ENCODE peak calls at places on chromosomes 2 and 18, in seven cellular contexts. R is RWPE1, I is neural crest cell, U is ascending aorta, M is A549, J is endothelial cell, Q is fibroblast of mammary gland. H is an unnamed sample.

GRCh38 chr2:26412091-26412673 is 10.5 kb downstream of the DRC1 start:
- DNase-seq in Q (peak), I (no peak), J (no peak), R (no peak), M (peak), U (no peak), H (no peak)

GRCh38 chr2:53886406-53887280 is 26.9 kb upstream of the GPR75 start:
- DNase-seq in M (no peak), U (no peak), I (no peak), R (no peak), Q (no peak), J (no peak), H (no peak)

GRCh38 chr2:221747289-221747972 is 175.3 kb upstream of the EPHA4 start:
- DNase-seq in R (no peak), U (no peak), J (no peak), I (no peak), M (no peak), Q (no peak), H (no peak)

GRCh38 chr2:38554973-38555595 is 47.6 kb downstream of the HNRNPLL start:
- DNase-seq in J (no peak), I (no peak), R (no peak), Q (peak), U (no peak), M (peak), H (no peak)

GRCh38 chr2:47003641-47004427 is 88.2 kb upstream of the MCFD2 start:
- DNase-seq in U (no peak), Q (no peak), R (no peak), M (no peak), I (no peak), J (no peak), H (no peak)

GRCh38 chr2:175207741-175208438 is 26.4 kb upstream of the ATP5MC3 start:
- DNase-seq in I (no peak), U (no peak), J (no peak), Q (no peak), M (no peak), R (no peak), H (no peak)

GRCh38 chr2:241947876-241948275 is 78.3 kb downstream of the RTP5 start:
- DNase-seq in R (no peak), Q (no peak), M (no peak), J (no peak), I (no peak), U (no peak), H (peak)

GRCh38 chr2:116490511-116491145 is 1323.9 kb upstream of the DDX18 start:
- DNase-seq in Q (no peak), M (no peak), R (no peak), U (no peak), I (no peak), J (no peak), H (no peak)

GRCh38 chr2:25274868-25275574 is 66.7 kb downstream of the DNMT3A start:
- DNase-seq in R (no peak), Q (peak), M (no peak), J (no peak), U (no peak), I (no peak), H (no peak)

GRCh38 chr2:199757466-199757865 is 93.5 kb downstream of the FTCDNL1 start:
- DNase-seq in M (no peak), U (no peak), R (no peak), Q (peak), I (no peak), J (no peak), H (no peak)

GRCh38 chr2:188725981-188726380 is 248.2 kb upstream of the COL3A1 start:
- DNase-seq in Q (peak), J (no peak), R (no peak), U (no peak), M (no peak), I (no peak), H (no peak)

GRCh38 chr2:111160758-111161157 is 40.0 kb downstream of the BCL2L11 start:
- DNase-seq in U (no peak), I (no peak), M (peak), R (peak), J (no peak), Q (peak), H (no peak)

GRCh38 chr18:8116346-8117007 is 492.8 kb upstream of the RAB12 start:
- DNase-seq in M (peak), U (no peak), I (no peak), J (no peak), Q (peak), R (peak), H (no peak)

GRCh38 chr18:69948919-69949537 is 1.4 kb upstream of the CD226 start:
- DNase-seq in U (no peak), R (no peak), Q (peak), M (no peak), I (no peak), J (no peak), H (no peak)

GRCh38 chr2:95354925-95355324 is 47.6 kb upstream of the FAHD2A start:
- DNase-seq in R (no peak), U (no peak), I (no peak), M (no peak), Q (no peak), J (no peak), H (peak)

GRCh38 chr2:236803621-236804020 is 234.0 kb downstream of the ACKR3 start:
- DNase-seq in Q (no peak), U (no peak), J (no peak), R (no peak), I (no peak), M (no peak), H (no peak)

GRCh38 chr18:44901283-44901682 is 220.6 kb downstream of the SETBP1 start:
- DNase-seq in R (no peak), I (no peak), M (no peak), Q (no peak), J (no peak), U (no peak), H (no peak)

GRCh38 chr18:62784966-62785413 is 69.6 kb downstream of the PHLPP1 start:
- DNase-seq in U (no peak), J (no peak), Q (peak), R (no peak), I (no peak), M (peak), H (no peak)

GRCh38 chr2:126908721-126909177 is 10.1 kb downstream of the TEX51 start:
- DNase-seq in J (peak), R (no peak), Q (no peak), M (no peak), I (no peak), U (no peak), H (no peak)

GRCh38 chr2:46184794-46185583 is 112.2 kb upstream of the EPAS1 start:
- DNase-seq in I (no peak), U (no peak), Q (no peak), R (no peak), J (no peak), M (peak), H (no peak)

GRCh38 chr2:25853038-25853638 is 25.1 kb downstream of the ASXL2 start:
- DNase-seq in R (no peak), J (no peak), I (no peak), Q (no peak), U (no peak), M (no peak), H (no peak)

GRCh38 chr18:37578886-37579513 is 13.4 kb upstream of the CELF4 start:
- DNase-seq in R (no peak), U (no peak), J (no peak), M (peak), I (no peak), Q (peak), H (no peak)

GRCh38 chr2:73295751-73296400 is 2.5 kb upstream of the EGR4 start:
- DNase-seq in J (no peak), I (no peak), Q (no peak), R (peak), M (peak), U (no peak), H (no peak)

GRCh38 chr18:53458944-53459580 is 765.4 kb downstream of the MBD2 start:
- DNase-seq in R (no peak), U (no peak), J (peak), M (no peak), I (peak), Q (peak), H (no peak)

GRCh38 chr2:47651296-47651695 is 131.6 kb upstream of the MSH6 start:
- DNase-seq in R (no peak), Q (no peak), J (no peak), I (no peak), U (no peak), M (no peak), H (no peak)

GRCh38 chr2:36493221-36493620 is 104.7 kb downstream of the FEZ2 start:
- DNase-seq in Q (no peak), U (no peak), R (no peak), M (no peak), I (no peak), J (no peak), H (no peak)

GRCh38 chr2:40639294-40639693 is 187.4 kb upstream of the SLC8A1 start:
- DNase-seq in I (no peak), M (no peak), R (no peak), J (no peak), U (no peak), Q (no peak), H (no peak)

GRCh38 chr18:44079602-44080001 is 601.1 kb upstream of the SETBP1 start:
- DNase-seq in Q (peak), J (no peak), U (no peak), M (no peak), I (no peak), R (no peak), H (no peak)

GRCh38 chr2:170339753-170340692 is 162.1 kb downstream of the MYO3B start:
- DNase-seq in M (no peak), I (no peak), R (no peak), Q (no peak), U (no peak), J (no peak), H (no peak)

GRCh38 chr18:23964282-23965238 is 50.0 kb upstream of the TTC39C start:
- DNase-seq in U (no peak), J (no peak), R (no peak), M (peak), I (no peak), Q (no peak), H (no peak)

GRCh38 chr2:110216803-110217202 is 4.5 kb upstream of the MTLN start:
- DNase-seq in R (no peak), Q (no peak), J (no peak), U (no peak), M (no peak), I (no peak), H (no peak)

GRCh38 chr18:35089918-35090550 is 48.8 kb downstream of the MAPRE2 start:
- DNase-seq in J (no peak), Q (no peak), R (no peak), U (no peak), I (no peak), M (no peak), H (no peak)

GRCh38 chr2:5387421-5387820 is 304.8 kb upstream of the SOX11 start:
- DNase-seq in U (no peak), J (no peak), Q (no peak), M (no peak), I (no peak), R (no peak), H (no peak)

GRCh38 chr2:176150338-176151198 is 782 bp upstream of the HOXD4 start:
- DNase-seq in M (no peak), U (no peak), Q (no peak), I (no peak), J (peak), R (no peak), H (no peak)

DNA sequence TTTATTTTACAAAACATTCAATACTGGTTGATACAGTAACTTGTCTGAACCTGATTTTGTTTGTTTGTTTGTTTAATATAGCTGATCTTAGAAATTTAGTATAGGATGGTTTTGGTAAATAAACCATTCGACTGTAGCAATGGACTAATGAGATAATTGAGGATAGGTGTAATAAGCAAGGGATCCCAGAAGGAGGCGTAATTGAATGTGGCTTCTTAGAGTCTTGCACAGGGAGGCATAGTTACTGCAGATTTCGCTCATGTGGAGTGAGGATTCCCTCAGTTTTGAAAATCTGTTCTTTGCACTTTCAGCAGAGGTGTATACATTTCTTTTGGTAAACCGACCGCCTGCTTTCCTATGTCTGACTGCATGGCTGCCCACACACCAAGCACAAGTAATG is 709.6 kb downstream of the SOCS6 start:
- DNase-seq in M (peak), U (no peak), R (no peak), I (no peak), J (no peak), Q (peak), H (no peak)
- TF ChIP-seq CTCF in M (no peak), U (no peak), R (no peak), I (peak), J (no peak), Q (peak), H (no peak)

GRCh38 chr2:217807025-217807424 is 195.8 kb downstream of the TNS1 start:
- DNase-seq in Q (no peak), I (no peak), R (no peak), U (no peak), M (no peak), J (no peak), H (no peak)
- TF ChIP-seq CTCF in Q (no peak), I (no peak), R (no peak), U (no peak), M (no peak), J (no peak), H (no peak)

DNA sequence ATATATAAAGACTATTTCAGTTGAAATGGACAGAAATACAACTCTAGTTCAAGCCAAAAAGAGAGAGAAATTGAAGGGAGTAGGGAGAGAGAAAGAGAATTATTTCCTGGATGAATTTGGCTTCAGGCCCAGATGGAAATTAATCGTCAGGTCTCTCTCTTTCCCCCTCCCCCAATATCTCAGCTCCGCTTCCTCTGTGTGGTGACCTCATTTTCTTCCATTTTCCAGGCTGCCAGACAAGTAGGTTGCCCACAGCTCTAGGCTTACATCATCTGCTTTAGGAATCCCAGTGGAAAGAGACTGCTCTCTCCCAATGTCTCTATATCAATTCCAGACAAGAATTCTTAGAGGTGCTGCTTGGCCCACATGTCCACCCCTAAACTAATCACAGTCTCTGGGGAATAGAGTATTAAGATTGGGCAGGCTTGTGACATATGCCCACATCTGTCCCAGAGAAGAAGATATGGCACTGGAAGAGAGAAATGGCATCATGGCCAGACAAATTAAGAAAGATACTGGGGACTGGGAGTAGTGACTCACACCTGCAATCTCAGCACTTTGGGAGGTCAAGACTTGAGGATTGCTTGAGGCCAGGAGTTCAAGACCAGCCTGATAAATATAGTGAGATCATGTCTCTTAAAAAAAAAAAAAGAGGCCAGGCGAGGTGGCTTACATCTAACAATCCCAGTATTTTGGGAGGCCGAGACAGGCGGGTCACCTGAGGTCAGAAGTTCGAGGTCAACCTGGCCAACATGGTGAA is 37.2 kb upstream of the CFAP36 start:
- DNase-seq in I (no peak), M (peak), R (no peak), Q (peak), U (no peak), J (no peak), H (no peak)
- TF ChIP-seq CTCF in I (no peak), M (no peak), R (no peak), Q (no peak), U (no peak), J (no peak), H (no peak)

GRCh38 chr2:8761529-8762164 is 75.8 kb downstream of the KIDINS220 start:
- DNase-seq in J (no peak), R (peak), Q (peak), M (peak), U (no peak), I (no peak), H (no peak)
- TF ChIP-seq CTCF in J (peak), R (peak), Q (peak), M (peak), U (peak), I (peak), H (peak)

GRCh38 chr2:81266106-81266505 is 961.6 kb upstream of the LRRTM1 start:
- DNase-seq in Q (no peak), J (peak), U (no peak), R (no peak), M (no peak), I (peak), H (no peak)
- TF ChIP-seq CTCF in Q (no peak), J (peak), U (no peak), R (peak), M (no peak), I (peak), H (no peak)

GRCh38 chr2:181106789-181107418 is 126.5 kb downstream of the UBE2E3 start:
- DNase-seq in U (no peak), J (no peak), Q (peak), I (no peak), R (peak), M (peak), H (no peak)

GRCh38 chr2:181105562-181105961 is 125.2 kb downstream of the UBE2E3 start:
- DNase-seq in M (no peak), R (no peak), U (no peak), J (no peak), Q (no peak), I (no peak), H (no peak)

GRCh38 chr2:181103659-181104058 is 123.3 kb downstream of the UBE2E3 start:
- DNase-seq in J (no peak), I (no peak), U (no peak), R (no peak), Q (no peak), M (no peak), H (no peak)

GRCh38 chr2:181106229-181106628 is 125.8 kb downstream of the UBE2E3 start:
- DNase-seq in J (no peak), I (no peak), R (no peak), U (no peak), Q (peak), M (no peak), H (no peak)

GRCh38 chr2:181104512-181105121 is 124.2 kb downstream of the UBE2E3 start:
- DNase-seq in Q (peak), R (peak), I (peak), M (peak), U (no peak), J (peak), H (no peak)
- TF ChIP-seq CTCF in Q (peak), R (peak), I (peak), M (peak), U (peak), J (peak), H (no peak)

DNA sequence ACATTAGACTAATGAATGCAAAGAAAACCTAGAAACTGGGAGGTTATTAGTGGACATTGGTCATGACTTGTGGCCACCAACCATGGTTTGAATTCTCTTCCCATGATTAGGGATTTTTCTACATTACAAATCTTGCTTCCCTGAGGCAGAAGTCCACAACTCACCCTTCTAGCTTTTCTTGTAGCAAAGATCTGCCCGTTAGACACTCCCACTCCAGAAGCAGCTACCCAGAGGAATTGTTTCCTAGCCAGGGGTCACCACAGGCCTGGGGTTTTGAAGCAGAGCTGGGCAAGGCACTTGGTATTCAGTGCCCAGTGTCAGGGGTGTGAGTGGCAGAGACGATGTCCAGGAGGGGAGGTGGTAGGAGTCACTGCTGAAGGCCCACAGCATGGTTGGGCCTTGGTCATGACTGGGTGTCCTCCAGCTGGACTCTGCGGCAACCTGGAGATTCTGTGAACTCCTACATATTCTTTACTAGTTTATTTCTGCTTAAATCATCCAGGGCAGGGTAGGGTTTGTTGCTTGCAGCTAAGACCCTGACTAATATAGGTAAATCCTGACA is 54.9 kb downstream of the ACTR2 start:
- DNase-seq in U (no peak), M (no peak), J (no peak), R (no peak), I (no peak), Q (no peak), H (no peak)
- TF ChIP-seq CTCF in U (no peak), M (no peak), J (no peak), R (no peak), I (no peak), Q (no peak), H (no peak)

GRCh38 chr2:2698182-2699116 is 367.4 kb upstream of the MYT1L start:
- DNase-seq in J (peak), Q (no peak), U (no peak), R (peak), M (peak), I (peak), H (no peak)
- TF ChIP-seq CTCF in J (peak), Q (no peak), U (no peak), R (no peak), M (peak), I (peak), H (no peak)

GRCh38 chr2:223247136-223247535 is 195.1 kb downstream of the KCNE4 start:
- DNase-seq in U (no peak), R (peak), M (peak), J (peak), Q (peak), I (no peak), H (no peak)
- TF ChIP-seq CTCF in U (peak), R (peak), M (peak), J (peak), Q (peak), I (peak), H (no peak)

H was measured in suprapubic skin.